ENCODE peak calls at places on chromosomes 16 and 17, in nine cellular contexts. K is body of pancreas; W is aorta; O is heart right ventricle; P is CD8-positive, alpha-beta memory T cell; Z is GM23338; X is Panc1; C is thoracic aorta; A is stomach. R is an unnamed sample.

GRCh38 chr16:87000007-87000406 is 317.2 kb downstream of the C16orf95 start:
- DNase-seq in A (no peak), O (no peak), X (no peak), W (no peak), Z (no peak), C (no peak), K (no peak), P (no peak), R (no peak)

GRCh38 chr17:7436556-7437368 is 1.5 kb downstream of the TMEM102 start:
- DNase-seq in K (peak), A (peak), O (peak), W (peak), Z (peak), P (peak), C (no peak), X (peak), R (peak)

GRCh38 chr16:70592106-70592571 is 54.2 kb upstream of the IL34 start:
- DNase-seq in O (peak), A (no peak), W (peak), C (no peak), X (no peak), Z (no peak), P (no peak), K (no peak), R (no peak)

GRCh38 chr16:1959269-1960039 is at the start of gene NDUFB10:
- DNase-seq in P (peak), O (peak), X (no peak), W (peak), K (peak), Z (peak), C (peak), A (peak), R (peak)

GRCh38 chr17:21686165-21687015 is 5.9 kb upstream of the KCNJ18 start:
- DNase-seq in P (no peak), W (peak), K (no peak), X (no peak), Z (no peak), O (no peak), A (no peak), C (no peak), R (no peak)

GRCh38 chr17:42052478-42052877 is 2.1 kb upstream of the C17orf113 start:
- DNase-seq in K (no peak), Z (no peak), A (no peak), C (no peak), X (no peak), P (no peak), W (no peak), O (no peak), R (no peak)

GRCh38 chr17:16352838-16353701 is at the start of gene CENPV:
- DNase-seq in O (no peak), C (no peak), W (peak), Z (peak), P (peak), K (peak), A (peak), X (no peak), R (peak)

GRCh38 chr17:33120103-33120502 is 128.5 kb downstream of the SPACA3 start:
- DNase-seq in X (no peak), A (no peak), P (no peak), Z (no peak), O (no peak), W (no peak), C (no peak), K (no peak), R (no peak)

GRCh38 chr17:538096-538973 is 176.3 kb downstream of the VPS53 start:
- DNase-seq in C (no peak), K (no peak), A (no peak), X (no peak), P (no peak), O (no peak), Z (peak), W (no peak), R (no peak)

GRCh38 chr16:3283525-3284447 is 495 bp downstream of the ZNF263 start:
- DNase-seq in Z (peak), O (no peak), W (peak), X (no peak), A (no peak), K (peak), P (no peak), C (no peak), R (no peak)

GRCh38 chr17:77862890-77863813 is 95.4 kb upstream of the TNRC6C start:
- DNase-seq in O (no peak), Z (no peak), X (no peak), A (no peak), P (no peak), K (no peak), C (no peak), W (no peak), R (no peak)

GRCh38 chr16:68792465-68793324 is 50.6 kb upstream of the TANGO6 start:
- DNase-seq in C (no peak), A (peak), W (no peak), Z (peak), P (no peak), K (peak), O (no peak), X (no peak), R (peak)

GRCh38 chr17:10125761-10126553 is 72.4 kb downstream of the GAS7 start:
- DNase-seq in X (no peak), P (no peak), K (no peak), Z (no peak), O (no peak), C (no peak), W (no peak), A (no peak), R (no peak)

GRCh38 chr16:58125781-58126335 is 3.3 kb downstream of the CFAP20 start:
- DNase-seq in C (no peak), X (no peak), A (no peak), K (no peak), Z (no peak), O (no peak), W (no peak), P (no peak), R (no peak)
- H3K27ac ChIP-seq in C (peak), X (no peak), A (peak), K (peak), Z (no peak), O (peak), W (no peak), P (no peak), R (peak)

GRCh38 chr17:64386412-64387144 is 4.1 kb downstream of the PECAM1 start:
- DNase-seq in W (no peak), P (no peak), X (no peak), O (no peak), C (no peak), A (no peak), Z (no peak), K (no peak), R (no peak)

GRCh38 chr17:64385187-64386083 is 5.2 kb downstream of the PECAM1 start:
- DNase-seq in P (peak), X (no peak), A (no peak), C (peak), O (peak), W (peak), K (peak), Z (no peak), R (peak)

GRCh38 chr17:64388961-64389565 is 1.6 kb downstream of the PECAM1 start:
- DNase-seq in K (no peak), A (no peak), C (no peak), O (no peak), Z (no peak), P (no peak), X (no peak), W (no peak), R (no peak)

GRCh38 chr17:64387145-64387473 is 3.6 kb downstream of the PECAM1 start:
- DNase-seq in P (no peak), W (no peak), Z (no peak), O (no peak), A (no peak), X (no peak), K (no peak), C (no peak), R (no peak)

GRCh38 chr17:64387545-64388171 is 3.0 kb downstream of the PECAM1 start:
- DNase-seq in A (no peak), K (no peak), Z (peak), O (peak), C (no peak), X (no peak), P (no peak), W (no peak), R (no peak)
- H3K4me3 ChIP-seq in A (peak), K (no peak), Z (no peak), O (peak), C (peak), X (no peak), P (no peak), W (no peak), R (no peak)

GRCh38 chr17:73359987-73360410 is 48.2 kb upstream of the CDC42EP4 start:
- DNase-seq in X (no peak), K (peak), Z (peak), W (no peak), A (peak), P (no peak), C (no peak), O (no peak), R (peak)

GRCh38 chr17:73358668-73359067 is 46.9 kb upstream of the CDC42EP4 start:
- DNase-seq in Z (no peak), K (peak), A (no peak), W (no peak), C (no peak), X (no peak), P (no peak), O (no peak), R (no peak)

GRCh38 chr17:73359255-73359816 is 47.5 kb upstream of the CDC42EP4 start:
- DNase-seq in A (no peak), W (peak), O (no peak), K (no peak), P (no peak), C (no peak), X (no peak), Z (no peak), R (no peak)

GRCh38 chr17:73362697-73363096 is 50.9 kb upstream of the CDC42EP4 start:
- DNase-seq in O (no peak), K (no peak), Z (peak), A (no peak), W (no peak), X (no peak), C (no peak), P (no peak), R (no peak)

GRCh38 chr17:73360961-73361761 is 49.4 kb upstream of the CDC42EP4 start:
- DNase-seq in C (no peak), O (no peak), X (no peak), P (no peak), K (no peak), A (no peak), W (peak), Z (peak), R (no peak)
- H3K27ac ChIP-seq in C (no peak), O (no peak), X (no peak), P (no peak), K (peak), A (no peak), W (no peak), Z (peak), R (no peak)

GRCh38 chr17:79741751-79742588 is 11.2 kb downstream of the ENPP7 start:
- DNase-seq in W (peak), A (peak), C (no peak), P (peak), X (no peak), Z (peak), K (peak), O (peak), R (peak)
- H3K4me3 ChIP-seq in W (no peak), A (no peak), C (peak), P (no peak), X (peak), Z (peak), K (no peak), O (peak), R (no peak)

GRCh38 chr16:72860726-72861562 is 187.0 kb downstream of the ZFHX3 start:
- DNase-seq in W (no peak), O (no peak), A (no peak), K (no peak), Z (no peak), C (no peak), X (no peak), P (no peak), R (no peak)

GRCh38 chr16:72859581-72859980 is 188.3 kb downstream of the ZFHX3 start:
- DNase-seq in O (no peak), K (no peak), P (no peak), X (no peak), C (no peak), A (no peak), W (no peak), Z (no peak), R (no peak)

GRCh38 chr16:72858611-72859493 is 189.1 kb downstream of the ZFHX3 start:
- DNase-seq in C (no peak), K (no peak), P (no peak), Z (no peak), O (no peak), A (no peak), X (no peak), W (peak), R (no peak)

GRCh38 chr16:72856797-72857196 is 191.1 kb downstream of the ZFHX3 start:
- DNase-seq in C (no peak), W (no peak), O (no peak), Z (peak), X (no peak), K (no peak), P (no peak), A (no peak), R (no peak)

DNA sequence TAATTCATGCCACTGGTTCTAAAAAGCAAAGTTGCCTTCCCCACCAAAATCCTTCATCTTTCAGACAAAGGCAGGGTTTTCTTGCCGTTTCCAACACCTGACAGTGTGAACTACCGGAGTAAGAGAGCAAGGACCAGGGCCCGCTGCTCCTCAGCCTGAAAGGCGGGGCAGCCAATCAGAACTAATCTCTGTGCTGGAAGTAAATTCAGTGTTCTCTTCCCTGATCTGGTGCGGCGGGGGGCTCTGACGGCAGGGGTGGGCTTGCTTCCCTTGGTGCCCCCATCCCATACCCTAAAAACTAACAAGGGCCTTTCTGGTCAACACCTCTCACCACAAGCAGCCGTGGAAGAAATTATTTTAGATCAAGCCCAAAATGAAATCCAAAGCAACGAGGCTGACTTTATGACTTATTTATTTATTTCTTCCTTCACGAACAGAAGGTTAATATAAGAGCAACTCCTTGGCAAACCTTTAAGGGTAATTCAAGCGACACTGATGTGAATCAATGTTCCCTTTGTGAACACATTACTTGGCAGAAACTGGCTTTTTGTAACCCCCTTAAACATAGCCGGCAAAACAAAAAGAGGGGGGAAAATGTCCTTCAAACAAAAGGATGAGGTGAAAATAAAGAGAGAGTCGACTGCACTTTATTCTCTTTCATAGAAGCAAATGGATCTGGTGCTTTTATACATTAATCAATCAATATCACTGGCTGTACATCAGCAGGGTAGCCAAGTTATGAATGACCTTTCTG is 189.9 kb downstream of the ZFHX3 start:
- DNase-seq in C (no peak), A (no peak), X (no peak), K (no peak), W (no peak), P (no peak), Z (no peak), O (no peak), R (no peak)
- H3K27ac ChIP-seq in C (peak), A (peak), X (no peak), K (peak), W (peak), P (no peak), Z (no peak), O (peak), R (peak)

GRCh38 chr16:30802971-30803370 is 16.0 kb upstream of the ZNF629 start:
- DNase-seq in Z (no peak), P (no peak), C (no peak), A (no peak), K (no peak), X (no peak), O (no peak), W (no peak), R (no peak)

GRCh38 chr16:30808163-30808562 is 21.2 kb upstream of the ZNF629 start:
- DNase-seq in O (no peak), C (no peak), A (no peak), K (no peak), X (no peak), P (no peak), Z (no peak), W (no peak), R (no peak)

GRCh38 chr16:30805370-30806169 is 18.6 kb upstream of the ZNF629 start:
- DNase-seq in C (peak), O (peak), K (peak), A (peak), X (no peak), Z (peak), P (peak), W (peak), R (peak)

DNA sequence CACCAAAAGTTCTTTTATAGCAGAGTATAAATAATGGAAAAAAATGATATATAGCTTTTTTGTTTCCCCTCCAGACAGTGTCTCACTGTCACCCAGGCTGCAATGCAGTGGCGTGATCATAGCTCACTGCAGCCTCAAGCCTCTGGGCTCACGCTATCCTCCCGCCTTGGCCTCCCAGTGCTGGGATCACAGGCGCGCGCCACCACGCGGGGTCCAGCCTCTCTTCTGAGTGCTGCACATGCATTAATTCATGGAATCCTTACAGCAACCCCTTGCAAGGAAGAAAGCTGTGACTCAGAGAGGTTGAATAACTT is 18.0 kb upstream of the ZNF629 start:
- DNase-seq in X (no peak), O (no peak), A (no peak), Z (no peak), P (no peak), K (no peak), W (no peak), C (no peak), R (no peak)
- H3K4me3 ChIP-seq in X (peak), O (peak), A (peak), Z (peak), P (peak), K (peak), W (peak), C (peak), R (peak)

GRCh38 chr17:79051306-79051705 is 23.3 kb upstream of the ENGASE start:
- DNase-seq in A (no peak), Z (no peak), K (no peak), P (no peak), O (no peak), X (no peak), C (no peak), W (peak), R (no peak)

GRCh38 chr17:79054200-79054599 is 20.4 kb upstream of the ENGASE start:
- DNase-seq in X (no peak), C (no peak), K (no peak), Z (no peak), O (no peak), P (no peak), A (no peak), W (no peak), R (no peak)

GRCh38 chr17:79050591-79050990 is 24.0 kb upstream of the ENGASE start:
- DNase-seq in X (no peak), P (no peak), A (no peak), W (peak), O (no peak), C (no peak), K (no peak), Z (no peak), R (no peak)

GRCh38 chr17:79053251-79053925 is 21.2 kb upstream of the ENGASE start:
- DNase-seq in Z (no peak), O (no peak), A (no peak), C (no peak), W (peak), X (no peak), K (no peak), P (no peak), R (no peak)

DNA sequence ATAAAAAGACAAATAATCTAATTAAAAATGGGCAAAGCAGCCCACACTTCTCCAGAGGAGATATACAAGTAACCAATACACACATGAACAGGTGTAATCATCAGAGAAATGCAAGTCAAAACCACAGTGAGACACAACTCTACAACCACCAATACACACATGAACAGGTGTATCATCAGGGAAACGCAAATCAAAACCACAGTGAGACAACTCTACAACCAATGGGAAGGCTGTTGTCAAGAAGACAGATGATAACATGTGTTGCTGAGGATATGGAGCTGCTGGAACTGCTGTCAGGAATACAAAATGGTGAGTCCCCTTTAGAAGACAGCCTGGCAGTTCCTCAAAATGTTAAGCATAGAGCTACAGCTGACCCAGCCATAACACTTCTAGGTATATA is 22.5 kb upstream of the ENGASE start:
- DNase-seq in Z (no peak), X (no peak), A (no peak), O (no peak), W (no peak), K (no peak), P (no peak), C (no peak), R (no peak)
- H3K27ac ChIP-seq in Z (no peak), X (no peak), A (no peak), O (no peak), W (no peak), K (no peak), P (no peak), C (peak), R (no peak)

DNA sequence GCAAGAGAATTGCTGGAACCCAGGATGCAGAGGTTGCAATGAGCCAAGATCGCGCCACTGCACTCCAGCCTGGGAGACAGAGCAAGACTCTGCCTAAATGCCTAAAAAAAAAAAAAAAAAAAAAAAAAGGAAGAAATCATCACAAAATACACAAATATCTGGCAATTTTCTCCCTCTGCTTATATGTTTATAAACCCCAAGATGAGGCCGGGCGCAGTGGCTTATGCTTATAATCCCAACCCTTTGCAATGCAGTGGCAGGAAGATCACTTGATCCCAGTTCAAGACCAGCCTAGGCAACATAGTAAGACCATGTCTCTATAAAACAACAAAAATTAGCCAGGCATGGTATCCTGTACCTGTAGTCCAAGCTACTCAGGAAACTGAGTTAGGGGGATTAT is 21.5 kb downstream of the MED1 start:
- DNase-seq in X (no peak), A (no peak), P (no peak), K (no peak), C (no peak), O (no peak), Z (no peak), W (no peak), R (no peak)
- H3K4me3 ChIP-seq in X (no peak), A (no peak), P (no peak), K (no peak), C (no peak), O (no peak), Z (no peak), W (no peak), R (no peak)

DNA sequence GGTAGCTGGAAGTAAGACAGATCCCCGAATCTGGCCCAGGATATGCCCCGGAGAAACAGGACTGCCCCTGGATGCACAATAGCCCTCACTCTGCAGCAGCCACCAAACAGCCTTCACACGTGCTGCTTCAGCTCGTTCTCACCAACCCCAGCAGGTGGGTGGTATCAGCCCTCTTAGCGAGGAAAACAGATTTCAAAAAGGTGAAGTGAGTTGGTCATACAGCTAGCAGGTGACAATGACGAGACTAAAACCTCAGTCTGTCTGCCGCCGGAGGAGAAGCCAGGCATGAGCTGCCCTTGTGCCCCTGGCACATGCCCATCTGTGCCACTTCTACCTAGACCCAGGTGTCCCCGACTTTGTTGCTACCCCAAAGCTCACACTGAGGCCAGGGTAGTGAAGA is 92.4 kb downstream of the YPEL2 start:
- DNase-seq in O (no peak), Z (no peak), C (no peak), A (no peak), X (no peak), K (no peak), W (no peak), P (no peak), R (no peak)
- H3K27ac ChIP-seq in O (peak), Z (no peak), C (peak), A (peak), X (no peak), K (peak), W (peak), P (no peak), R (peak)

R was measured in transverse colon.